ENCODE peak calls at places on chromosomes 2 and 18, in six cellular contexts. B is HCT116, T is breast epithelium, F is adrenal gland, R is transverse colon, M is thyroid gland. W is an unnamed sample.

GRCh38 chr2:46198164-46198883 is 98.9 kb upstream of the EPAS1 start:
- DNase-seq in T (no peak), B (no peak), M (no peak), F (no peak), R (no peak), W (no peak)

GRCh38 chr2:73243884-73244570 is 9.9 kb downstream of the CCT7 start:
- DNase-seq in M (no peak), F (no peak), R (no peak), B (no peak), T (peak; percentile 87), W (no peak)

GRCh38 chr2:189014426-189015138 is 40.4 kb downstream of the COL3A1 start:
- DNase-seq in B (no peak), T (no peak), M (no peak), F (no peak), R (no peak), W (no peak)

GRCh38 chr2:88211005-88211808 is 41.1 kb downstream of the THNSL2 start:
- DNase-seq in F (no peak), B (no peak), R (no peak), T (no peak), M (no peak), W (no peak)

GRCh38 chr18:23512641-23513040 is 9.3 kb downstream of the RMC1 start:
- DNase-seq in M (no peak), B (no peak), R (no peak), F (no peak), T (no peak), W (no peak)

GRCh38 chr18:27839141-27839540 is 337.8 kb downstream of the CDH2 start:
- DNase-seq in B (no peak), M (no peak), T (no peak), R (no peak), F (no peak), W (no peak)

GRCh38 chr2:100178085-100178788 is 35.8 kb upstream of the AFF3 start:
- DNase-seq in M (peak; percentile 48), R (no peak), B (peak; percentile 88), T (no peak), F (no peak), W (no peak)

GRCh38 chr2:11122380-11122779 is 32.9 kb upstream of the SLC66A3 start:
- DNase-seq in R (no peak), B (no peak), F (no peak), T (no peak), M (no peak), W (no peak)

GRCh38 chr18:14098428-14098827 is 33.8 kb downstream of the ZNF519 start:
- DNase-seq in T (no peak), M (no peak), B (no peak), R (no peak), F (no peak), W (no peak)

GRCh38 chr2:63053889-63054725 is 3.5 kb downstream of the OTX1 start:
- DNase-seq in R (peak; percentile 37), F (no peak), T (no peak), B (no peak), M (no peak), W (peak; percentile 73)

GRCh38 chr2:25528173-25528572 is 145.2 kb downstream of the DTNB start:
- DNase-seq in T (no peak), R (no peak), F (no peak), M (no peak), B (no peak), W (no peak)

GRCh38 chr2:12177052-12177994 is 430.9 kb downstream of the LPIN1 start:
- DNase-seq in M (no peak), R (peak; percentile 14), B (no peak), T (no peak), F (peak; percentile 81), W (no peak)

GRCh38 chr2:8584174-8585066 is 97.4 kb upstream of the ID2 start:
- DNase-seq in T (no peak), R (no peak), B (no peak), M (no peak), F (no peak), W (peak; percentile 14)

GRCh38 chr2:43293744-43294695 is 67.6 kb upstream of the ZFP36L2 start:
- DNase-seq in R (no peak), T (no peak), M (no peak), B (peak; percentile 97), F (no peak), W (no peak)

GRCh38 chr2:217834744-217835513 is 167.9 kb downstream of the TNS1 start:
- DNase-seq in R (no peak), M (no peak), T (no peak), F (no peak), B (no peak), W (no peak)

GRCh38 chr2:30039101-30039500 is 107.7 kb upstream of the YPEL5 start:
- DNase-seq in R (no peak), F (no peak), B (no peak), T (no peak), M (no peak), W (no peak)

GRCh38 chr2:174217883-174218282 is 30.4 kb downstream of the OLA1 start:
- DNase-seq in R (no peak), B (no peak), F (no peak), M (no peak), T (no peak), W (no peak)

GRCh38 chr2:70367722-70368323 is 66.0 kb upstream of the FAM136A start:
- DNase-seq in F (no peak), B (peak; percentile 15), R (peak; percentile 72), M (peak; percentile 12), T (no peak), W (peak; percentile 65)

GRCh38 chr2:176138526-176139169 is 9.1 kb downstream of the HOXD8 start:
- DNase-seq in B (no peak), T (no peak), R (no peak), M (no peak), F (no peak), W (no peak)

GRCh38 chr2:176653856-176654443 is 384.7 kb downstream of the MTX2 start:
- DNase-seq in T (no peak), M (peak; percentile 63), F (peak; percentile 73), B (peak; percentile 72), R (peak; percentile 70), W (peak; percentile 49)

GRCh38 chr18:25467226-25468065 is 115.5 kb upstream of the ZNF521 start:
- DNase-seq in T (no peak), F (peak; percentile 88), R (no peak), M (no peak), B (no peak), W (no peak)

GRCh38 chr18:59926131-59926530 is 26.3 kb downstream of the PMAIP1 start:
- DNase-seq in F (no peak), M (no peak), R (no peak), T (no peak), B (no peak), W (no peak)

DNA sequence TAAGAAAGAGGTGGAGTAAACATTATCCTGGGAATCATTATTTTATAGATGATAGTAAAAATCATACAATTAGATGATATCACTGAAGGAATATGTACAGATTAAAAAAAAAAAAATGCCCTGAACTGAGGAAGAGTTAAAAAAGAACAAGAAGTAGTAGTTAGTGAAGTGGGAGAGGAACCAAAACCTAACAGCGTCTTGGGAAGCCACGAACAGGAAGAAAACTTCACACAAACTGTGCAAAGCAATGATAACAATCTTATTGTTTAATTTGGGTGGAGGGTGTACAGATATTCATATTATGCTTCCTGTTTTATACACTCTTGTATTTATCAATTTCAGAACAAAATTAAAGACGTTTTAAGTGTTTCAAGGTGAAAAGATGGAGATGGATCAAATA is 3.5 kb downstream of the HEATR5B start:
- DNase-seq in B (no peak), F (no peak), T (no peak), R (no peak), M (no peak), W (no peak)
- H3K36me3 ChIP-seq in B (peaks cover 2% of the 10 kb centered on the region), F (no peaks in the 10 kb centered on the region), T (no peaks in the 10 kb centered on the region), R (peaks cover 12% of the 10 kb centered on the region), M (peaks cover 6% of the 10 kb centered on the region), W (peaks cover 33% of the 10 kb centered on the region)

GRCh38 chr2:36480596-36480995 is 117.4 kb downstream of the FEZ2 start:
- DNase-seq in B (no peak), F (no peak), R (no peak), T (no peak), M (no peak), W (no peak)

GRCh38 chr2:36483290-36483689 is 114.7 kb downstream of the FEZ2 start:
- DNase-seq in F (no peak), B (no peak), M (no peak), R (no peak), T (no peak), W (no peak)

GRCh38 chr2:36484454-36484853 is 113.5 kb downstream of the FEZ2 start:
- DNase-seq in T (no peak), B (no peak), R (no peak), M (no peak), F (no peak), W (no peak)

GRCh38 chr2:36481709-36482108 is 116.3 kb downstream of the FEZ2 start:
- DNase-seq in M (no peak), F (no peak), R (no peak), B (no peak), T (no peak), W (no peak)

DNA sequence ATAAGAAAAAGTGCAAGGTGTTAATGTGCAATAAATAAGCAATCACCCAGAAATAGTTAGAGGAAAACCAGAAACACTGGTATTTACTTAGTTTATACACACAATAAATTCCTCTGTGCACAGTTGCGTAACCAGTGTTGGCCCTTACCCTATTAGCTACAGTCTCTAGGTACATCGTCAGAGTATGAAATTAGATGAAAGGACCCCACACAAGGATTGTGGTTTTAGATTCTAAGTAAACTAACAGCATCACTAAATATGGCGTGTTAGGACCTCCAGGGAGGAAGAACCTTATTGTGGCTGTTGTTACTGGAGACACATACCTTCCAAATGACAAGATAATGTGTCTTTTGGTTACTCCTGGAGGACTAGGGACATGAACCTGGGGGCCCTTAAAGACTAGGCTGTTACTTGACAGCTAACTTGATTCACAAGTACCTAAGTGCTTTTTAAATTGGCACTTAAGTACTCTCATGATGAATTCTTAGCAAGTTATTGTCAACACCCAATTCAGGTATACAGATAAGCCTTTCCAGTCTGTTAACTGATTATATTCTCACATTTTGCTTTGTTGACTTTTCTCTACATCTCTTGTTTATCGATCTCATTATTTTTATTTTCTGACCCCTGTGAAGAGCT is 115.3 kb downstream of the FEZ2 start:
- DNase-seq in R (peak; percentile 17), F (no peak), B (no peak), M (peak; percentile 68), T (no peak), W (no peak)
- TF ChIP-seq POLR2A in R (no peak), F (no peak), B (no peak), M (no peak), T (no peak), W (no peak)

GRCh38 chr2:201158111-201158929 is 24.6 kb upstream of the CASP10 start:
- DNase-seq in M (peak; percentile 66), T (no peak), R (peak; percentile 66), F (peak; percentile 80), B (peak; percentile 61), W (no peak)

GRCh38 chr2:201156051-201156450 is 26.9 kb upstream of the CASP10 start:
- DNase-seq in T (no peak), R (no peak), B (no peak), M (no peak), F (no peak), W (no peak)

GRCh38 chr2:201152999-201153398 is 29.9 kb upstream of the CASP10 start:
- DNase-seq in F (no peak), M (no peak), B (no peak), T (no peak), R (no peak), W (no peak)

GRCh38 chr2:201154615-201155014 is 28.3 kb upstream of the CASP10 start:
- DNase-seq in M (no peak), R (no peak), T (no peak), F (no peak), B (no peak), W (no peak)

GRCh38 chr2:201157694-201158093 is 25.2 kb upstream of the CASP10 start:
- DNase-seq in F (no peak), T (no peak), R (peak; percentile 28), B (no peak), M (no peak), W (no peak)
- H3K36me3 ChIP-seq in F (no peaks in the 10 kb centered on the region), T (peaks cover 8% of the 10 kb centered on the region), R (peaks cover 55% of the 10 kb centered on the region), B (no peaks in the 10 kb centered on the region), M (peaks cover 65% of the 10 kb centered on the region), W (peaks cover 6% of the 10 kb centered on the region)

GRCh38 chr2:239326831-239327535 is 73.8 kb downstream of the HDAC4 start:
- DNase-seq in R (no peak), B (no peak), F (peak; percentile 47), M (no peak), T (no peak), W (peak; percentile 58)
- TF ChIP-seq POLR2A in R (no peak), B (no peak), F (no peak), M (no peak), T (no peak), W (no peak)